ENCODE peak calls at places on chromosomes 11 and 22, in seven cellular contexts. D is activated T-cell treated with anti-CD3 and anti-CD28 coated beads for 4 hours, O is H7, V is nephron progenitor cell, F is NCI-H2171 treated with DMSO at 0.1 percent for 48 hours, T is HFFc6, Z is astrocyte. X is an unnamed sample.

GRCh38 chr11:113351061-113351460 is 36.5 kb upstream of the ANKK1 start:
- DNase-seq in Z (no peak), O (no peak), V (no peak), T (no peak), D (no peak), F (no peak), X (no peak)

GRCh38 chr11:78203184-78203583 is 14.5 kb downstream of the USP35 start:
- DNase-seq in V (no peak), Z (no peak), O (no peak), F (no peak), D (peak), T (no peak), X (no peak)

GRCh38 chr11:130086627-130087026 is 16.9 kb downstream of the APLP2 start:
- DNase-seq in Z (no peak), O (no peak), T (no peak), V (no peak), D (no peak), F (no peak), X (no peak)

GRCh38 chr11:131217313-131218297 is 152.8 kb upstream of the NTM start:
- DNase-seq in T (peak), O (no peak), F (no peak), D (no peak), V (no peak), Z (no peak), X (no peak)

GRCh38 chr11:44379141-44380008 is 69.4 kb upstream of the ALX4 start:
- DNase-seq in D (no peak), F (no peak), V (no peak), O (no peak), Z (no peak), T (no peak), X (no peak)

GRCh38 chr11:115206365-115207022 is 297.7 kb downstream of the CADM1 start:
- DNase-seq in T (no peak), D (no peak), V (no peak), O (no peak), F (no peak), Z (no peak), X (no peak)

GRCh38 chr11:10518123-10518522 is 22.9 kb downstream of the RNF141 start:
- DNase-seq in D (no peak), O (no peak), Z (no peak), T (no peak), V (no peak), F (no peak), X (no peak)

GRCh38 chr11:119307974-119308373 is 9.0 kb downstream of the MCAM start:
- DNase-seq in T (no peak), Z (no peak), D (no peak), F (no peak), O (no peak), V (no peak), X (no peak)

GRCh38 chr22:48438791-48439559 is 1388.7 kb downstream of the BRD1 start:
- DNase-seq in T (no peak), O (no peak), V (no peak), Z (no peak), D (no peak), F (no peak), X (no peak)

GRCh38 chr22:42013385-42013784 is 14.8 kb downstream of the WBP2NL start:
- DNase-seq in T (no peak), D (no peak), Z (no peak), O (no peak), F (no peak), V (no peak), X (no peak)

GRCh38 chr11:77088236-77089003 is 14.2 kb upstream of the OMP start:
- DNase-seq in F (no peak), Z (no peak), O (no peak), T (no peak), V (no peak), D (no peak), X (no peak)

GRCh38 chr11:5967708-5968107 is 586 bp downstream of the OR56A5 start:
- DNase-seq in D (no peak), F (no peak), O (no peak), T (no peak), Z (no peak), V (no peak), X (no peak)

GRCh38 chr11:120293038-120293800 is 31.9 kb upstream of the TLCD5 start:
- DNase-seq in O (no peak), F (no peak), T (no peak), V (no peak), Z (no peak), D (no peak), X (peak)

GRCh38 chr11:69936750-69937149 is 117.5 kb upstream of the FGF3 start:
- DNase-seq in V (no peak), D (no peak), Z (no peak), F (no peak), T (no peak), O (no peak), X (no peak)

GRCh38 chr11:75667831-75668507 is 869 bp downstream of the MAP6 start:
- DNase-seq in T (peak), D (no peak), F (peak), Z (peak), V (peak), O (peak), X (no peak)

GRCh38 chr11:101083334-101083733 is 46.3 kb downstream of the PGR start:
- DNase-seq in T (no peak), O (no peak), F (no peak), D (no peak), Z (no peak), V (no peak), X (no peak)

GRCh38 chr22:49253656-49254055 is 574.0 kb downstream of the BRD1 start:
- DNase-seq in F (no peak), O (no peak), T (no peak), D (no peak), Z (no peak), V (no peak), X (no peak)

GRCh38 chr11:11179239-11179638 is 173.8 kb downstream of the CSNK2A3 start:
- DNase-seq in T (peak), V (no peak), Z (peak), F (no peak), D (no peak), O (no peak), X (peak)

GRCh38 chr11:79437981-79438630 is 2.7 kb downstream of the TENM4 start:
- DNase-seq in Z (peak), F (peak), V (peak), T (peak), O (peak), D (no peak), X (no peak)

GRCh38 chr11:79062814-79063762 is 377.7 kb downstream of the TENM4 start:
- DNase-seq in D (no peak), Z (no peak), F (peak), V (peak), O (peak), T (no peak), X (no peak)

GRCh38 chr11:63282579-63282978 is 39.2 kb upstream of the SLC22A25 start:
- DNase-seq in V (no peak), F (no peak), Z (no peak), O (no peak), T (no peak), D (no peak), X (no peak)

GRCh38 chr11:130645164-130645859 is 196.9 kb downstream of the ADAMTS15 start:
- DNase-seq in Z (no peak), O (no peak), T (no peak), D (no peak), V (no peak), F (no peak), X (no peak)

GRCh38 chr11:41053894-41054293 is 405.6 kb downstream of the LRRC4C start:
- DNase-seq in F (no peak), T (no peak), V (no peak), O (no peak), Z (no peak), D (no peak), X (no peak)

GRCh38 chr11:129946256-129946655 is 50.9 kb upstream of the NFRKB start:
- DNase-seq in V (no peak), D (no peak), Z (peak), F (no peak), O (no peak), T (peak), X (no peak)

GRCh38 chr11:14347494-14347893 is 11.5 kb downstream of the RRAS2 start:
- DNase-seq in D (no peak), V (no peak), O (no peak), Z (no peak), F (no peak), T (no peak), X (no peak)

GRCh38 chr11:105862736-105863367 is 159.2 kb downstream of the MSANTD4 start:
- DNase-seq in T (peak), Z (peak), V (no peak), O (no peak), D (no peak), F (peak), X (no peak)

GRCh38 chr11:134124660-134125451 is 56.0 kb downstream of the JAM3 start:
- DNase-seq in F (no peak), T (peak), Z (peak), D (no peak), O (peak), V (peak), X (no peak)

GRCh38 chr11:44817207-44817944 is 90.6 kb downstream of the TSPAN18 start:
- DNase-seq in V (no peak), O (no peak), Z (peak), T (peak), D (no peak), F (no peak), X (peak)